ENCODE peak calls at places on chromosomes 1 and 21, in eight cellular contexts. Z is HCEC 1CT; J is 8988T; K is Panc1; D is effector CD4-positive, alpha-beta T cell; H is HEK293T; A is AML-193; W is stimulated activated CD4-positive, alpha-beta T cell treated with anti-CD3 and anti-CD28 coated beads, Interleukin-1b, Interleukin-23, amount 100 ng/mL, for 24 hours. S is an unnamed sample.

GRCh38 chr1:1260843-1261560 is 12.7 kb downstream of the UBE2J2 start:
- DNase-seq in Z (no peak), J (no peak), K (no peak), D (no peak), H (no peak), A (no peak), W (no peak), S (no peak)

GRCh38 chr21:25350056-25350455 is 257.2 kb downstream of the MRPL39 start:
- DNase-seq in Z (peak), J (no peak), K (no peak), D (no peak), H (peak), A (peak), W (peak), S (no peak)

GRCh38 chr1:19333587-19334354 is 21.6 kb downstream of the SLC66A1 start:
- DNase-seq in Z (peak), J (no peak), K (no peak), D (no peak), H (no peak), A (no peak), W (no peak), S (no peak)

GRCh38 chr21:29232601-29233541 is 65.9 kb upstream of the BACH1 start:
- DNase-seq in Z (peak), J (peak), K (no peak), D (no peak), H (no peak), A (no peak), W (no peak), S (no peak)

GRCh38 chr1:164703415-164703814 is 144.4 kb downstream of the PBX1 start:
- DNase-seq in Z (no peak), J (no peak), K (no peak), D (no peak), H (peak), A (no peak), W (no peak), S (no peak)

GRCh38 chr21:28754127-28754611 is 238.5 kb downstream of the LTN1 start:
- DNase-seq in Z (peak), J (no peak), K (no peak), D (no peak), H (no peak), A (no peak), W (no peak), S (no peak)

GRCh38 chr1:109912214-109912861 is 1.7 kb downstream of the CSF1 start:
- DNase-seq in Z (no peak), J (no peak), K (no peak), D (no peak), H (no peak), A (no peak), W (no peak), S (no peak)

GRCh38 chr1:177586429-177586828 is 383.4 kb downstream of the SEC16B start:
- DNase-seq in Z (peak), J (no peak), K (no peak), D (no peak), H (no peak), A (no peak), W (no peak), S (no peak)

GRCh38 chr1:231626535-231626950 is at the start of gene DISC1:
- DNase-seq in Z (peak), J (peak), K (no peak), D (peak), H (peak), A (peak), W (peak), S (peak)

GRCh38 chr1:162632743-162633326 is 571 bp downstream of the DDR2 start:
- DNase-seq in Z (peak), J (no peak), K (no peak), D (no peak), H (no peak), A (no peak), W (no peak), S (no peak)

GRCh38 chr1:69082312-69082711 is 485.4 kb upstream of the LRRC7 start:
- DNase-seq in Z (no peak), J (no peak), K (no peak), D (no peak), H (no peak), A (no peak), W (no peak), S (no peak)

GRCh38 chr1:110004583-110004982 is 20.0 kb downstream of the AHCYL1 start:
- DNase-seq in Z (no peak), J (no peak), K (no peak), D (no peak), H (no peak), A (no peak), W (no peak), S (no peak)

GRCh38 chr1:11790880-11791715 is 14.7 kb downstream of the MTHFR start:
- DNase-seq in Z (peak), J (no peak), K (no peak), D (no peak), H (no peak), A (no peak), W (no peak), S (peak)

GRCh38 chr21:45632165-45632896 is 11.2 kb upstream of the PCBP3 start:
- DNase-seq in Z (no peak), J (no peak), K (no peak), D (no peak), H (no peak), A (no peak), W (no peak), S (no peak)

GRCh38 chr1:219833214-219833816 is 95.0 kb downstream of the SLC30A10 start:
- DNase-seq in Z (no peak), J (no peak), K (no peak), D (no peak), H (no peak), A (no peak), W (no peak), S (no peak)

GRCh38 chr1:239575113-239575512 is 188.7 kb downstream of the CHRM3 start:
- DNase-seq in Z (no peak), J (no peak), K (no peak), D (no peak), H (no peak), A (no peak), W (no peak), S (no peak)

S was measured in hippocampal formation.